ENCODE peak calls at places on chromosomes 12 and 14, in nine cellular contexts. B, Q, C, D, F, K, R, J and X are unnamed samples.

GRCh38 chr14:39102265-39102968 is 618 bp downstream of the SEC23A start:
- DNase-seq in D (no peak), F (no peak), R (no peak), K (peak; percentile 30), J (no peak), B (no peak), Q (no peak), C (no peak), X (no peak)

GRCh38 chr12:40336573-40337199 is 111.9 kb downstream of the LRRK2 start:
- DNase-seq in Q (no peak), R (no peak), J (no peak), C (no peak), B (no peak), F (no peak), K (peak; percentile 1), D (peak; percentile 30), X (no peak)

GRCh38 chr14:104342435-104343293 is 204.3 kb downstream of the KIF26A start:
- DNase-seq in D (no peak), F (peak; percentile 51), C (peak; percentile 43), R (no peak), B (peak; percentile 51), K (no peak), Q (no peak), J (no peak), X (no peak)

GRCh38 chr12:84826925-84827324 is 85.7 kb downstream of the SLC6A15 start:
- DNase-seq in R (no peak), K (no peak), J (no peak), B (no peak), C (no peak), Q (no peak), D (no peak), F (no peak), X (no peak)

GRCh38 chr12:95605087-95605486 is 53.8 kb upstream of the USP44 start:
- DNase-seq in B (no peak), R (no peak), K (no peak), J (no peak), C (no peak), F (no peak), Q (no peak), D (no peak), X (no peak)

GRCh38 chr14:95664546-95664945 is 21.7 kb upstream of the TCL1B start:
- DNase-seq in Q (no peak), D (peak; percentile 43), J (no peak), R (no peak), C (no peak), F (no peak), B (no peak), K (no peak), X (no peak)

GRCh38 chr14:22667881-22668280 is 23.7 kb upstream of the OR6J1 start:
- DNase-seq in J (no peak), R (no peak), C (no peak), Q (no peak), F (no peak), B (no peak), D (no peak), K (no peak), X (no peak)

GRCh38 chr14:69943084-69943797 is 64.0 kb downstream of the SMOC1 start:
- DNase-seq in B (no peak), Q (no peak), D (no peak), K (no peak), F (no peak), R (no peak), C (no peak), J (no peak), X (no peak)

GRCh38 chr12:56957229-56958052 is at the start of gene RDH16:
- DNase-seq in F (peak; percentile 77), D (no peak), R (no peak), Q (no peak), J (no peak), C (no peak), K (no peak), B (no peak), X (no peak)

GRCh38 chr14:72708708-72709475 is 185.0 kb downstream of the DPF3 start:
- DNase-seq in B (no peak), Q (no peak), C (no peak), K (peak; percentile 11), J (no peak), D (no peak), F (no peak), R (no peak), X (no peak)

GRCh38 chr14:76829016-76829365 is 2.8 kb downstream of the LRRC74A start:
- DNase-seq in Q (no peak), J (no peak), R (no peak), C (no peak), B (no peak), K (no peak), F (no peak), D (no peak), X (no peak)

GRCh38 chr14:89013098-89013504 is 188.7 kb downstream of the TTC8 start:
- DNase-seq in K (peak; percentile 50), B (no peak), R (no peak), F (no peak), C (peak; percentile 69), J (no peak), Q (no peak), D (no peak), X (no peak)

GRCh38 chr14:69485261-69485660 is 733 bp downstream of the PLEKHD1 start:
- DNase-seq in D (no peak), F (no peak), Q (no peak), B (no peak), K (no peak), C (no peak), J (no peak), R (no peak), X (no peak)

GRCh38 chr12:10364839-10365681 is 24.8 kb downstream of the KLRK1 start:
- DNase-seq in D (peak; percentile 42), C (peak; percentile 71), B (peak; percentile 74), R (peak; percentile 7), K (peak; percentile 73), J (peak; percentile 44), F (no peak), Q (no peak), X (no peak)

GRCh38 chr12:3090238-3091029 is 13.3 kb downstream of the TSPAN9 start:
- DNase-seq in C (no peak), Q (no peak), D (no peak), K (no peak), F (no peak), B (no peak), R (no peak), J (no peak), X (no peak)

GRCh38 chr12:106954462-106955376 is 988 bp upstream of the TMEM263 start:
- DNase-seq in D (no peak), R (no peak), J (no peak), C (peak; percentile 52), B (peak; percentile 76), F (peak; percentile 35), Q (no peak), K (peak; percentile 68), X (no peak)

GRCh38 chr12:93968518-93968917 is 179.9 kb upstream of the PLXNC1 start:
- DNase-seq in R (no peak), F (no peak), D (no peak), C (no peak), Q (no peak), K (no peak), J (no peak), B (no peak), X (no peak)

GRCh38 chr14:37034410-37035285 is 137.8 kb downstream of the SLC25A21 start:
- DNase-seq in F (no peak), D (no peak), B (no peak), Q (peak; percentile 27), R (no peak), J (peak; percentile 69), C (no peak), K (no peak), X (no peak)

GRCh38 chr12:31324116-31324844 is 1.7 kb downstream of the SINHCAF start:
- DNase-seq in K (peak; percentile 78), C (peak; percentile 85), R (peak; percentile 45), B (peak; percentile 77), Q (no peak), D (peak; percentile 67), F (peak; percentile 74), J (peak; percentile 10), X (peak; percentile 84)

GRCh38 chr12:5262450-5262849 is 169.5 kb upstream of the NTF3 start:
- DNase-seq in D (no peak), K (no peak), F (no peak), J (peak; percentile 74), B (no peak), R (no peak), Q (no peak), C (no peak), X (no peak)

GRCh38 chr12:78887008-78887407 is 22.4 kb downstream of the SYT1 start:
- DNase-seq in R (no peak), Q (peak; percentile 28), J (peak; percentile 75), F (no peak), C (no peak), D (no peak), B (no peak), K (no peak), X (no peak)

GRCh38 chr12:122928033-122928890 is 32.3 kb upstream of the VPS37B start:
- DNase-seq in Q (no peak), R (no peak), K (no peak), D (no peak), B (no peak), J (no peak), C (no peak), F (no peak), X (no peak)

DNA sequence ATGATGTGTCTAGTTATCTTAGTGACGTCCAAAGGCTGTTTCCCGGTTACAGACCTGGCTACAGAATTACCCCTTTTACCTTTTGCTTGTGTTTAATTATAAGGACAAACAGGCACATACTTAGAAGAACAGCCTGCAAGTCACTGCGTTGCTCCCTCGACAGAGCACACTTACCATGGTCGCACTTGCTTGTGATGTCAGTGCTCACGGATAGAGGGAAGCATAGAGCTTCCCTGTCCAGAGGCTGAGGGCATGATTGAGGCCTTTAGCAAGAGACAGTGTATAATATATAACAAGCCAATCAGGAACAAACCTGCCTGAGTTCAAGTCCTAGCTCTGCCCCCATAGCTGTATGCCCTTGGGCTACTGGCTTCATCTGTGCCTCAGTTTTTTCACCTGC is 73.2 kb upstream of the SCN8A start:
- DNase-seq in J (no peak), B (no peak), F (no peak), C (no peak), K (peak; percentile 30), Q (no peak), D (no peak), R (no peak), X (no peak)
- TF ChIP-seq CTCF in J (no peak), B (no peak), F (no peak), C (no peak), K (peak; percentile 63), Q (no peak), D (no peak), R (no peak), X (no peak)

GRCh38 chr12:69130064-69130463 is 109.3 kb upstream of the CPSF6 start:
- DNase-seq in D (no peak), B (no peak), Q (no peak), C (no peak), R (no peak), J (no peak), F (no peak), K (no peak), X (no peak)
- TF ChIP-seq CTCF in D (no peak), B (no peak), Q (no peak), C (no peak), R (no peak), J (no peak), F (no peak), K (no peak), X (no peak)

GRCh38 chr12:111367661-111368221 is 1.2 kb downstream of the PHETA1 start:
- DNase-seq in F (no peak), D (no peak), J (no peak), B (no peak), R (no peak), K (peak; percentile 30), C (peak; percentile 83), Q (no peak), X (no peak)
- TF ChIP-seq CTCF in F (no peak), D (no peak), J (no peak), B (no peak), R (no peak), K (no peak), C (no peak), Q (no peak), X (no peak)

GRCh38 chr14:92802678-92803077 is 8.6 kb downstream of the GOLGA5 start:
- DNase-seq in K (no peak), C (no peak), B (no peak), D (no peak), R (no peak), Q (no peak), J (no peak), F (no peak), X (no peak)
- TF ChIP-seq CTCF in K (no peak), C (no peak), B (no peak), D (no peak), R (no peak), Q (no peak), J (no peak), F (no peak), X (no peak)